ENCODE peak calls at places on chromosome 13, in seven cellular contexts. One of them, this sample, is unnamed.

GRCh38 chr13:46489586-46490023 is 63.4 kb upstream of the LRCH1 start:
- DNase-seq in tibial nerve: no peak
- DNase-seq in heart left ventricle: no peak
- DNase-seq in body of pancreas: no peak
- DNase-seq in Peyer's patch: no peak
- DNase-seq in stomach: no peak
- DNase-seq in lower leg skin: peak
- DNase-seq in this sample: peak

GRCh38 chr13:58906329-58907007 is 1257.3 kb downstream of the DIAPH3 start:
- DNase-seq in lower leg skin: no peak
- DNase-seq in heart left ventricle: no peak
- DNase-seq in body of pancreas: no peak
- DNase-seq in stomach: no peak
- DNase-seq in Peyer's patch: no peak
- DNase-seq in tibial nerve: no peak
- DNase-seq in this sample: no peak

GRCh38 chr13:48448963-48449614 is 36.2 kb upstream of the LPAR6 start:
- DNase-seq in stomach: no peak
- DNase-seq in lower leg skin: no peak
- DNase-seq in body of pancreas: no peak
- DNase-seq in Peyer's patch: no peak
- DNase-seq in tibial nerve: no peak
- DNase-seq in heart left ventricle: no peak
- DNase-seq in this sample: no peak

GRCh38 chr13:61795580-61795979 is 379.9 kb upstream of the PCDH20 start:
- DNase-seq in body of pancreas: no peak
- DNase-seq in tibial nerve: no peak
- DNase-seq in lower leg skin: no peak
- DNase-seq in stomach: no peak
- DNase-seq in heart left ventricle: no peak
- DNase-seq in Peyer's patch: no peak
- DNase-seq in this sample: no peak

GRCh38 chr13:21053231-21053630 is 8.2 kb downstream of the LATS2 start:
- DNase-seq in stomach: no peak
- DNase-seq in tibial nerve: no peak
- DNase-seq in heart left ventricle: no peak
- DNase-seq in Peyer's patch: no peak
- DNase-seq in lower leg skin: no peak
- DNase-seq in body of pancreas: no peak
- DNase-seq in this sample: no peak

GRCh38 chr13:93477238-93477637 is 250.6 kb downstream of the GPC6 start:
- DNase-seq in lower leg skin: no peak
- DNase-seq in body of pancreas: no peak
- DNase-seq in heart left ventricle: no peak
- DNase-seq in Peyer's patch: no peak
- DNase-seq in tibial nerve: no peak
- DNase-seq in stomach: no peak
- DNase-seq in this sample: no peak

GRCh38 chr13:80989241-80989640 is 648.3 kb upstream of the SPRY2 start:
- DNase-seq in tibial nerve: no peak
- DNase-seq in heart left ventricle: no peak
- DNase-seq in lower leg skin: no peak
- DNase-seq in body of pancreas: no peak
- DNase-seq in Peyer's patch: no peak
- DNase-seq in stomach: no peak
- DNase-seq in this sample: no peak

GRCh38 chr13:29547135-29547534 is 48.4 kb downstream of the SLC7A1 start:
- DNase-seq in Peyer's patch: no peak
- DNase-seq in lower leg skin: no peak
- DNase-seq in stomach: no peak
- DNase-seq in heart left ventricle: no peak
- DNase-seq in body of pancreas: no peak
- DNase-seq in tibial nerve: no peak
- DNase-seq in this sample: no peak

GRCh38 chr13:30869491-30869890 is 36.6 kb upstream of the MEDAG start:
- DNase-seq in stomach: no peak
- DNase-seq in lower leg skin: no peak
- DNase-seq in body of pancreas: no peak
- DNase-seq in Peyer's patch: no peak
- DNase-seq in heart left ventricle: no peak
- DNase-seq in tibial nerve: no peak
- DNase-seq in this sample: no peak

GRCh38 chr13:95614641-95615245 is 29.8 kb downstream of the DZIP1 start:
- DNase-seq in heart left ventricle: no peak
- DNase-seq in lower leg skin: no peak
- DNase-seq in tibial nerve: no peak
- DNase-seq in Peyer's patch: no peak
- DNase-seq in body of pancreas: peak
- DNase-seq in stomach: no peak
- DNase-seq in this sample: no peak

GRCh38 chr13:104779311-104779710 is 1713.1 kb upstream of the SLC10A2 start:
- DNase-seq in tibial nerve: no peak
- DNase-seq in body of pancreas: no peak
- DNase-seq in Peyer's patch: no peak
- DNase-seq in stomach: no peak
- DNase-seq in lower leg skin: no peak
- DNase-seq in heart left ventricle: no peak
- DNase-seq in this sample: no peak

DNA sequence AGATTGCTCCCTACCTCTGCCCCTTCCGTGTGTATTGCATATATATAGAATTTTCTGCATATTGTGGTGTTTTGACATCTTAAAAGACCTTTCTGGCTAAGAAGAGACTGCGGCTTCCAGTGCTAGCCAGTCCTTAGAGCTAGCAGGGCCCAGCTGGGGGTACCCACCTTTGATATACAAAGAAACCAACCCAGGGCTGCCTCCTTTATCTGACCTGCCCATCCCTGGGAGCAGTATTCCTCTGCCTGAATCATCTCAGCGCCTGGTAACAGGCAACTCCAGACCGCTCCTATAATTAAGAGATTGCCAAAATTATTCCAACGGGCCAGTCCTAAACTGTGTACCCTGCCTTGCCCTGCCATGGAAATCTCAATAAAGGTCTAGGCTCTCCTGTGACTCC is 186.3 kb upstream of the RNF113B start:
- DNase-seq in stomach: no peak
- DNase-seq in heart left ventricle: no peak
- DNase-seq in lower leg skin: no peak
- DNase-seq in body of pancreas: no peak
- DNase-seq in tibial nerve: no peak
- DNase-seq in Peyer's patch: no peak
- DNase-seq in this sample: no peak
- TF ChIP-seq POLR2A in stomach: no peak
- TF ChIP-seq POLR2A in heart left ventricle: no peak
- TF ChIP-seq POLR2A in lower leg skin: no peak
- TF ChIP-seq POLR2A in body of pancreas: no peak
- TF ChIP-seq POLR2A in tibial nerve: no peak
- TF ChIP-seq POLR2A in Peyer's patch: no peak
- TF ChIP-seq POLR2A in this sample: no peak

GRCh38 chr13:40563350-40564125 is 102.9 kb downstream of the FOXO1 start:
- DNase-seq in heart left ventricle: no peak
- DNase-seq in lower leg skin: no peak
- DNase-seq in stomach: no peak
- DNase-seq in tibial nerve: no peak
- DNase-seq in body of pancreas: no peak
- DNase-seq in Peyer's patch: no peak
- DNase-seq in this sample: no peak

GRCh38 chr13:40566811-40567210 is 99.6 kb downstream of the FOXO1 start:
- DNase-seq in Peyer's patch: no peak
- DNase-seq in lower leg skin: no peak
- DNase-seq in heart left ventricle: no peak
- DNase-seq in tibial nerve: no peak
- DNase-seq in body of pancreas: no peak
- DNase-seq in stomach: no peak
- DNase-seq in this sample: no peak

GRCh38 chr13:40565282-40566148 is 100.9 kb downstream of the FOXO1 start:
- DNase-seq in tibial nerve: no peak
- DNase-seq in lower leg skin: no peak
- DNase-seq in body of pancreas: no peak
- DNase-seq in stomach: no peak
- DNase-seq in Peyer's patch: no peak
- DNase-seq in heart left ventricle: no peak
- DNase-seq in this sample: peak

GRCh38 chr13:40562975-40563349 is 103.5 kb downstream of the FOXO1 start:
- DNase-seq in body of pancreas: no peak
- DNase-seq in heart left ventricle: no peak
- DNase-seq in stomach: no peak
- DNase-seq in Peyer's patch: no peak
- DNase-seq in tibial nerve: no peak
- DNase-seq in lower leg skin: no peak
- DNase-seq in this sample: no peak

GRCh38 chr13:40564342-40564997 is 102.0 kb downstream of the FOXO1 start:
- DNase-seq in tibial nerve: no peak
- DNase-seq in body of pancreas: no peak
- DNase-seq in heart left ventricle: no peak
- DNase-seq in lower leg skin: no peak
- DNase-seq in Peyer's patch: no peak
- DNase-seq in stomach: no peak
- DNase-seq in this sample: no peak
- TF ChIP-seq POLR2A in tibial nerve: no peak
- TF ChIP-seq POLR2A in body of pancreas: no peak
- TF ChIP-seq POLR2A in heart left ventricle: no peak
- TF ChIP-seq POLR2A in lower leg skin: no peak
- TF ChIP-seq POLR2A in Peyer's patch: no peak
- TF ChIP-seq POLR2A in stomach: no peak
- TF ChIP-seq POLR2A in this sample: no peak

GRCh38 chr13:37001921-37002250 is 1.3 kb downstream of the EXOSC8 start:
- DNase-seq in Peyer's patch: no peak
- DNase-seq in tibial nerve: no peak
- DNase-seq in stomach: no peak
- DNase-seq in lower leg skin: no peak
- DNase-seq in heart left ventricle: no peak
- DNase-seq in body of pancreas: no peak
- DNase-seq in this sample: no peak

GRCh38 chr13:36997716-36998427 is 1.3 kb downstream of the ALG5 start:
- DNase-seq in heart left ventricle: no peak
- DNase-seq in body of pancreas: no peak
- DNase-seq in tibial nerve: no peak
- DNase-seq in Peyer's patch: no peak
- DNase-seq in stomach: no peak
- DNase-seq in lower leg skin: no peak
- DNase-seq in this sample: no peak

GRCh38 chr13:36998624-36999041 is 507 bp downstream of the ALG5 start:
- DNase-seq in heart left ventricle: peak
- DNase-seq in stomach: no peak
- DNase-seq in lower leg skin: peak
- DNase-seq in body of pancreas: peak
- DNase-seq in tibial nerve: no peak
- DNase-seq in Peyer's patch: peak
- DNase-seq in this sample: no peak

DNA sequence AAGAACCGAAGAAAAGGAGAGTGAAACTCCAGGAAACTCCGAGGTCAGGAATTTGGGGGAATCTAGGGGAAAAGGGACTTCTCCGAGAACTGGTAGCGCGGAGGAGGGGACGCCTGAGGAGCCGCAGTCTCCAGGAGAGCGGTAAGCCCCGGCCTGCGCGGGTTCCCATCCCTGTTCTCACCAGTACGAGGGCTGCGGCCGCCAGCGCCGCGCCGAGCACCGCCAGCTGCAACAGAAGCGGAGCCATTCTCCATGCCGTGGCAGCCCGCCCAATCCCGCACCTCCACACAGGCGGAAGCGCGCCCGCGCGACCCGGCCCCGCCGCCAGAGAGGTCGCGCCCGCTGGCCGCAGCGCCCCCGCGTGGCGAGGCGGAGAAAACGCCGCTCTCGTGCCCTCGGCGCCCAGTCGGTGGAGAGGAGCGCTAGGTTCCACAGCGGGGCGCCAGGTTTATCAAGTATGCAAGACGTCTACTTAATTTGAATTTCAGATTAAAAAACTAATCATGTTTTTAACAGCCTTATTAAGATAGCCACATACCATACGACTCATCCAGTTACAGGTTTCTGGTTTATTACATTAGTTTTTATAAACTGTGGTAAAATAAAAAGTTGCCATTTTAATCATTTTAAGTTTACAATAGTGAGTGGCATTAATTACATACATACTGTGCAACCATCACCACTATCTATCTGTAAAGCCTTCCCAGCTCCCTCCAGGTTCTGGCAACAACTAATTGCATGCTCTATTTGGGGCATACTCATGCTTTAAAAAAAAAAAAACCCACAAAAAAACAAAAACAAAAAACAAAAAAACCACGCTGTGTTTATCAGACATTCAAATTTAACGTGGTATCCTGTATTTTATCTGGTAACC is at the start of gene ALG5:
- DNase-seq in tibial nerve: peak
- DNase-seq in body of pancreas: peak
- DNase-seq in stomach: peak
- DNase-seq in lower leg skin: peak
- DNase-seq in heart left ventricle: peak
- DNase-seq in Peyer's patch: peak
- DNase-seq in this sample: peak
- TF ChIP-seq POLR2A in tibial nerve: no peak
- TF ChIP-seq POLR2A in body of pancreas: peak
- TF ChIP-seq POLR2A in stomach: no peak
- TF ChIP-seq POLR2A in lower leg skin: no peak
- TF ChIP-seq POLR2A in heart left ventricle: no peak
- TF ChIP-seq POLR2A in Peyer's patch: peak
- TF ChIP-seq POLR2A in this sample: peak

GRCh38 chr13:39037880-39038568 is at the start of the genes NHLRC3 and PROSER1:
- DNase-seq in body of pancreas: peak
- DNase-seq in stomach: peak
- DNase-seq in tibial nerve: peak
- DNase-seq in Peyer's patch: peak
- DNase-seq in heart left ventricle: peak
- DNase-seq in lower leg skin: peak
- DNase-seq in this sample: peak
- TF ChIP-seq POLR2A in body of pancreas: peak
- TF ChIP-seq POLR2A in stomach: no peak
- TF ChIP-seq POLR2A in tibial nerve: no peak
- TF ChIP-seq POLR2A in Peyer's patch: peak
- TF ChIP-seq POLR2A in heart left ventricle: no peak
- TF ChIP-seq POLR2A in lower leg skin: no peak
- TF ChIP-seq POLR2A in this sample: peak

GRCh38 chr13:50387124-50387581 is 371.9 kb downstream of the KCNRG start:
- DNase-seq in Peyer's patch: peak
- DNase-seq in heart left ventricle: peak
- DNase-seq in stomach: peak
- DNase-seq in body of pancreas: peak
- DNase-seq in lower leg skin: no peak
- DNase-seq in tibial nerve: peak
- DNase-seq in this sample: no peak
- TF ChIP-seq POLR2A in Peyer's patch: no peak
- TF ChIP-seq POLR2A in heart left ventricle: no peak
- TF ChIP-seq POLR2A in stomach: no peak
- TF ChIP-seq POLR2A in body of pancreas: no peak
- TF ChIP-seq POLR2A in lower leg skin: no peak
- TF ChIP-seq POLR2A in tibial nerve: no peak
- TF ChIP-seq POLR2A in this sample: no peak

DNA sequence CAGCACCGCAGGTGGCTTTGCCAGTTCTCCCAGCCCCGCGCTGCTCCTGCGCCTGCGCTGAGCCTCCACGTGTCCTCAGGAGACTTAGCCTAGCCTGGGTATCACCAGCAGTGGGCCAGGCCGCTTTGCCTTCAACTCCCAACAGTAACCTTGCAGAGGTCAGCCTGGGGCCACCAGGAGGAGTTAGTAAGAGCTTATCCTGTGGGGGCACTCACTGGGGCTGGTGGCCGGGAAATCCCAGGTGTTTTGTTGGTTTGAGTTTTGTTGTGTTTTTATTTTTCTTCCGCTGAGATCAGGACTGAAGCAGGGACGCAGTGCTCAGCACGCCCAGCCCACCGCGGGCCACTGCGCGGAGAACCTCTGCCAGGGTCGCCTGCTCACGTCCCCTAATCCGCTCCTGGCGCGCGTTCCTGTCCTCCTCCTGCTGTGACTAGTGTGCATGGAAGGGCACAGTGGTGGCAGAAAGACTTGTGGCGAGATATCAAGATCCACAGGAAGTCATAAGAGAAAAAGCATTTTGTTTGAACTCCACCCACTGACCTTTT is 207.4 kb upstream of the RFC3 start:
- DNase-seq in tibial nerve: no peak
- DNase-seq in lower leg skin: no peak
- DNase-seq in heart left ventricle: peak
- DNase-seq in Peyer's patch: peak
- DNase-seq in stomach: no peak
- DNase-seq in body of pancreas: no peak
- DNase-seq in this sample: no peak
- TF ChIP-seq POLR2A in tibial nerve: no peak
- TF ChIP-seq POLR2A in lower leg skin: no peak
- TF ChIP-seq POLR2A in heart left ventricle: no peak
- TF ChIP-seq POLR2A in Peyer's patch: no peak
- TF ChIP-seq POLR2A in stomach: no peak
- TF ChIP-seq POLR2A in body of pancreas: no peak
- TF ChIP-seq POLR2A in this sample: peak